ENCODE peak calls at places on chromosomes 5 and 9, in eight cellular contexts. One of them, this sample, is unnamed.

GRCh38 chr5:435961-436640 is 6.9 kb upstream of the EXOC3 start:
- DNase-seq in fibroblast of pulmonary artery: peak; percentile 34
- DNase-seq in GM13977: peak; percentile 35
- DNase-seq in heart left ventricle: no peak
- DNase-seq in left ventricle myocardium inferior: no peak
- DNase-seq in breast epithelium: peak; percentile 31
- DNase-seq in heart right ventricle: no peak
- DNase-seq in foreskin fibroblast: peak; percentile 64
- DNase-seq in this sample: no peak

GRCh38 chr5:75335952-75336624 is 932 bp upstream of the HMGCR start:
- DNase-seq in fibroblast of pulmonary artery: peak; percentile 91
- DNase-seq in GM13977: peak; percentile 55
- DNase-seq in heart left ventricle: no peak
- DNase-seq in left ventricle myocardium inferior: no peak
- DNase-seq in breast epithelium: no peak
- DNase-seq in heart right ventricle: no peak
- DNase-seq in foreskin fibroblast: peak; percentile 89
- DNase-seq in this sample: peak; percentile 67

GRCh38 chr9:35691757-35692301 is 2.1 kb upstream of the TPM2 start:
- DNase-seq in fibroblast of pulmonary artery: no peak
- DNase-seq in GM13977: no peak
- DNase-seq in heart left ventricle: no peak
- DNase-seq in left ventricle myocardium inferior: no peak
- DNase-seq in breast epithelium: no peak
- DNase-seq in heart right ventricle: no peak
- DNase-seq in foreskin fibroblast: no peak
- DNase-seq in this sample: no peak

GRCh38 chr5:36300181-36300926 is 1.3 kb downstream of the RANBP3L start:
- DNase-seq in fibroblast of pulmonary artery: no peak
- DNase-seq in GM13977: no peak
- DNase-seq in heart left ventricle: no peak
- DNase-seq in left ventricle myocardium inferior: no peak
- DNase-seq in breast epithelium: no peak
- DNase-seq in heart right ventricle: no peak
- DNase-seq in foreskin fibroblast: peak; percentile 24
- DNase-seq in this sample: peak; percentile 3

GRCh38 chr5:134029156-134029555 is 24.4 kb upstream of the VDAC1 start:
- DNase-seq in fibroblast of pulmonary artery: peak; percentile 83
- DNase-seq in GM13977: no peak
- DNase-seq in heart left ventricle: no peak
- DNase-seq in left ventricle myocardium inferior: no peak
- DNase-seq in breast epithelium: no peak
- DNase-seq in heart right ventricle: no peak
- DNase-seq in foreskin fibroblast: peak; percentile 94
- DNase-seq in this sample: peak; percentile 95

GRCh38 chr9:123834907-123835562 is 94.9 kb downstream of the DENND1A start:
- DNase-seq in fibroblast of pulmonary artery: peak; percentile 43
- DNase-seq in GM13977: peak; percentile 26
- DNase-seq in heart left ventricle: no peak
- DNase-seq in left ventricle myocardium inferior: no peak
- DNase-seq in breast epithelium: no peak
- DNase-seq in heart right ventricle: no peak
- DNase-seq in foreskin fibroblast: peak; percentile 49
- DNase-seq in this sample: no peak

GRCh38 chr5:179261301-179262125 is 83.7 kb downstream of the ADAMTS2 start:
- DNase-seq in fibroblast of pulmonary artery: peak; percentile 33
- DNase-seq in GM13977: no peak
- DNase-seq in heart left ventricle: no peak
- DNase-seq in left ventricle myocardium inferior: no peak
- DNase-seq in breast epithelium: peak; percentile 35
- DNase-seq in heart right ventricle: no peak
- DNase-seq in foreskin fibroblast: peak; percentile 85
- DNase-seq in this sample: no peak

GRCh38 chr9:120710110-120710981 is 3.9 kb downstream of the MEGF9 start:
- DNase-seq in fibroblast of pulmonary artery: no peak
- DNase-seq in GM13977: no peak
- DNase-seq in heart left ventricle: no peak
- DNase-seq in left ventricle myocardium inferior: no peak
- DNase-seq in breast epithelium: no peak
- DNase-seq in heart right ventricle: no peak
- DNase-seq in foreskin fibroblast: peak; percentile 30
- DNase-seq in this sample: no peak

GRCh38 chr9:16425572-16425971 is 444.9 kb downstream of the BNC2 start:
- DNase-seq in fibroblast of pulmonary artery: peak; percentile 87
- DNase-seq in GM13977: no peak
- DNase-seq in heart left ventricle: no peak
- DNase-seq in left ventricle myocardium inferior: no peak
- DNase-seq in breast epithelium: no peak
- DNase-seq in heart right ventricle: no peak
- DNase-seq in foreskin fibroblast: peak; percentile 68
- DNase-seq in this sample: no peak

GRCh38 chr5:36631575-36632362 is 25.4 kb downstream of the SLC1A3 start:
- DNase-seq in fibroblast of pulmonary artery: no peak
- DNase-seq in GM13977: no peak
- DNase-seq in heart left ventricle: no peak
- DNase-seq in left ventricle myocardium inferior: no peak
- DNase-seq in breast epithelium: no peak
- DNase-seq in heart right ventricle: no peak
- DNase-seq in foreskin fibroblast: no peak
- DNase-seq in this sample: no peak

GRCh38 chr9:78811562-78812276 is 514.8 kb downstream of the PSAT1 start:
- DNase-seq in fibroblast of pulmonary artery: peak; percentile 7
- DNase-seq in GM13977: no peak
- DNase-seq in heart left ventricle: no peak
- DNase-seq in left ventricle myocardium inferior: no peak
- DNase-seq in breast epithelium: no peak
- DNase-seq in heart right ventricle: no peak
- DNase-seq in foreskin fibroblast: peak; percentile 75
- DNase-seq in this sample: no peak

GRCh38 chr5:92444888-92445287 is 1061.8 kb upstream of the ARRDC3 start:
- DNase-seq in fibroblast of pulmonary artery: no peak
- DNase-seq in GM13977: no peak
- DNase-seq in heart left ventricle: no peak
- DNase-seq in left ventricle myocardium inferior: no peak
- DNase-seq in breast epithelium: no peak
- DNase-seq in heart right ventricle: no peak
- DNase-seq in foreskin fibroblast: no peak
- DNase-seq in this sample: no peak

GRCh38 chr5:87909382-87909781 is 359.3 kb downstream of the TMEM161B start:
- DNase-seq in fibroblast of pulmonary artery: no peak
- DNase-seq in GM13977: no peak
- DNase-seq in heart left ventricle: no peak
- DNase-seq in left ventricle myocardium inferior: no peak
- DNase-seq in breast epithelium: no peak
- DNase-seq in heart right ventricle: no peak
- DNase-seq in foreskin fibroblast: no peak
- DNase-seq in this sample: no peak

GRCh38 chr9:131366745-131367401 is 27.0 kb upstream of the PRRC2B start:
- DNase-seq in fibroblast of pulmonary artery: peak; percentile 79
- DNase-seq in GM13977: no peak
- DNase-seq in heart left ventricle: no peak
- DNase-seq in left ventricle myocardium inferior: peak; percentile 26
- DNase-seq in breast epithelium: no peak
- DNase-seq in heart right ventricle: no peak
- DNase-seq in foreskin fibroblast: peak; percentile 58
- DNase-seq in this sample: peak; percentile 48

GRCh38 chr5:131671994-131672655 is 37.1 kb upstream of the RAPGEF6 start:
- DNase-seq in fibroblast of pulmonary artery: peak; percentile 96
- DNase-seq in GM13977: no peak
- DNase-seq in heart left ventricle: peak; percentile 42
- DNase-seq in left ventricle myocardium inferior: no peak
- DNase-seq in breast epithelium: no peak
- DNase-seq in heart right ventricle: no peak
- DNase-seq in foreskin fibroblast: peak; percentile 85
- DNase-seq in this sample: peak; percentile 85

GRCh38 chr5:18024542-18024941 is 390.3 kb downstream of the TAF11L14 start:
- DNase-seq in fibroblast of pulmonary artery: no peak
- DNase-seq in GM13977: no peak
- DNase-seq in heart left ventricle: no peak
- DNase-seq in left ventricle myocardium inferior: no peak
- DNase-seq in breast epithelium: no peak
- DNase-seq in heart right ventricle: no peak
- DNase-seq in foreskin fibroblast: no peak
- DNase-seq in this sample: no peak
- TF ChIP-seq CTCF in fibroblast of pulmonary artery: no peak
- TF ChIP-seq CTCF in GM13977: no peak
- TF ChIP-seq CTCF in heart left ventricle: no peak
- TF ChIP-seq CTCF in left ventricle myocardium inferior: no peak
- TF ChIP-seq CTCF in breast epithelium: no peak
- TF ChIP-seq CTCF in heart right ventricle: no peak
- TF ChIP-seq CTCF in foreskin fibroblast: no peak
- TF ChIP-seq CTCF in this sample: no peak

GRCh38 chr5:151741678-151742423 is 16.6 kb downstream of the ATOX1 start:
- DNase-seq in fibroblast of pulmonary artery: peak; percentile 62
- DNase-seq in GM13977: no peak
- DNase-seq in heart left ventricle: no peak
- DNase-seq in left ventricle myocardium inferior: no peak
- DNase-seq in breast epithelium: no peak
- DNase-seq in heart right ventricle: no peak
- DNase-seq in foreskin fibroblast: peak; percentile 74
- DNase-seq in this sample: no peak

GRCh38 chr5:151740336-151740942 is 18.0 kb downstream of the ATOX1 start:
- DNase-seq in fibroblast of pulmonary artery: peak; percentile 96
- DNase-seq in GM13977: peak; percentile 60
- DNase-seq in heart left ventricle: peak; percentile 70
- DNase-seq in left ventricle myocardium inferior: peak; percentile 71
- DNase-seq in breast epithelium: no peak
- DNase-seq in heart right ventricle: peak; percentile 48
- DNase-seq in foreskin fibroblast: peak; percentile 94
- DNase-seq in this sample: peak; percentile 90

GRCh38 chr5:151739939-151740335 is 18.5 kb downstream of the ATOX1 start:
- DNase-seq in fibroblast of pulmonary artery: peak; percentile 87
- DNase-seq in GM13977: no peak
- DNase-seq in heart left ventricle: no peak
- DNase-seq in left ventricle myocardium inferior: no peak
- DNase-seq in breast epithelium: no peak
- DNase-seq in heart right ventricle: no peak
- DNase-seq in foreskin fibroblast: peak; percentile 93
- DNase-seq in this sample: peak; percentile 93

GRCh38 chr5:151739395-151739794 is 19.0 kb downstream of the ATOX1 start:
- DNase-seq in fibroblast of pulmonary artery: peak; percentile 49
- DNase-seq in GM13977: no peak
- DNase-seq in heart left ventricle: no peak
- DNase-seq in left ventricle myocardium inferior: no peak
- DNase-seq in breast epithelium: no peak
- DNase-seq in heart right ventricle: no peak
- DNase-seq in foreskin fibroblast: peak; percentile 13
- DNase-seq in this sample: no peak

GRCh38 chr5:151740958-151741373 is 17.5 kb downstream of the ATOX1 start:
- DNase-seq in fibroblast of pulmonary artery: peak; percentile 62
- DNase-seq in GM13977: no peak
- DNase-seq in heart left ventricle: no peak
- DNase-seq in left ventricle myocardium inferior: no peak
- DNase-seq in breast epithelium: no peak
- DNase-seq in heart right ventricle: no peak
- DNase-seq in foreskin fibroblast: peak; percentile 72
- DNase-seq in this sample: no peak
- TF ChIP-seq CTCF in fibroblast of pulmonary artery: no peak
- TF ChIP-seq CTCF in GM13977: no peak
- TF ChIP-seq CTCF in heart left ventricle: no peak
- TF ChIP-seq CTCF in left ventricle myocardium inferior: peak; percentile 43
- TF ChIP-seq CTCF in breast epithelium: no peak
- TF ChIP-seq CTCF in heart right ventricle: no peak
- TF ChIP-seq CTCF in foreskin fibroblast: no peak
- TF ChIP-seq CTCF in this sample: no peak

GRCh38 chr9:71485306-71485705 is 283.0 kb downstream of the CEMIP2 start:
- DNase-seq in fibroblast of pulmonary artery: no peak
- DNase-seq in GM13977: no peak
- DNase-seq in heart left ventricle: no peak
- DNase-seq in left ventricle myocardium inferior: no peak
- DNase-seq in breast epithelium: no peak
- DNase-seq in heart right ventricle: no peak
- DNase-seq in foreskin fibroblast: no peak
- DNase-seq in this sample: no peak

GRCh38 chr9:71487046-71487445 is 281.3 kb downstream of the CEMIP2 start:
- DNase-seq in fibroblast of pulmonary artery: no peak
- DNase-seq in GM13977: no peak
- DNase-seq in heart left ventricle: no peak
- DNase-seq in left ventricle myocardium inferior: peak; percentile 14
- DNase-seq in breast epithelium: no peak
- DNase-seq in heart right ventricle: no peak
- DNase-seq in foreskin fibroblast: peak; percentile 61
- DNase-seq in this sample: peak; percentile 20

GRCh38 chr9:71490810-71491209 is 277.5 kb downstream of the CEMIP2 start:
- DNase-seq in fibroblast of pulmonary artery: no peak
- DNase-seq in GM13977: peak; percentile 6
- DNase-seq in heart left ventricle: no peak
- DNase-seq in left ventricle myocardium inferior: no peak
- DNase-seq in breast epithelium: no peak
- DNase-seq in heart right ventricle: no peak
- DNase-seq in foreskin fibroblast: peak; percentile 2
- DNase-seq in this sample: no peak
- TF ChIP-seq CTCF in fibroblast of pulmonary artery: peak; percentile 9
- TF ChIP-seq CTCF in GM13977: peak; percentile 39
- TF ChIP-seq CTCF in heart left ventricle: peak; percentile 23
- TF ChIP-seq CTCF in left ventricle myocardium inferior: peak; percentile 28
- TF ChIP-seq CTCF in breast epithelium: no peak
- TF ChIP-seq CTCF in heart right ventricle: no peak
- TF ChIP-seq CTCF in foreskin fibroblast: peak; percentile 40
- TF ChIP-seq CTCF in this sample: peak; percentile 32

GRCh38 chr5:6832272-6832671 is 119.0 kb downstream of the TENT4A start:
- DNase-seq in fibroblast of pulmonary artery: no peak
- DNase-seq in GM13977: no peak
- DNase-seq in heart left ventricle: no peak
- DNase-seq in left ventricle myocardium inferior: no peak
- DNase-seq in breast epithelium: no peak
- DNase-seq in heart right ventricle: no peak
- DNase-seq in foreskin fibroblast: no peak
- DNase-seq in this sample: no peak

GRCh38 chr5:6830643-6831239 is 117.5 kb downstream of the TENT4A start:
- DNase-seq in fibroblast of pulmonary artery: no peak
- DNase-seq in GM13977: no peak
- DNase-seq in heart left ventricle: no peak
- DNase-seq in left ventricle myocardium inferior: no peak
- DNase-seq in breast epithelium: no peak
- DNase-seq in heart right ventricle: no peak
- DNase-seq in foreskin fibroblast: no peak
- DNase-seq in this sample: no peak

GRCh38 chr5:6833406-6833805 is 120.2 kb downstream of the TENT4A start:
- DNase-seq in fibroblast of pulmonary artery: no peak
- DNase-seq in GM13977: no peak
- DNase-seq in heart left ventricle: no peak
- DNase-seq in left ventricle myocardium inferior: no peak
- DNase-seq in breast epithelium: no peak
- DNase-seq in heart right ventricle: no peak
- DNase-seq in foreskin fibroblast: no peak
- DNase-seq in this sample: no peak

GRCh38 chr5:6832994-6833393 is 119.8 kb downstream of the TENT4A start:
- DNase-seq in fibroblast of pulmonary artery: no peak
- DNase-seq in GM13977: no peak
- DNase-seq in heart left ventricle: no peak
- DNase-seq in left ventricle myocardium inferior: no peak
- DNase-seq in breast epithelium: no peak
- DNase-seq in heart right ventricle: no peak
- DNase-seq in foreskin fibroblast: peak; percentile 4
- DNase-seq in this sample: no peak

GRCh38 chr5:6831678-6832077 is 118.4 kb downstream of the TENT4A start:
- DNase-seq in fibroblast of pulmonary artery: no peak
- DNase-seq in GM13977: no peak
- DNase-seq in heart left ventricle: no peak
- DNase-seq in left ventricle myocardium inferior: no peak
- DNase-seq in breast epithelium: no peak
- DNase-seq in heart right ventricle: no peak
- DNase-seq in foreskin fibroblast: no peak
- DNase-seq in this sample: no peak
- TF ChIP-seq CTCF in fibroblast of pulmonary artery: no peak
- TF ChIP-seq CTCF in GM13977: no peak
- TF ChIP-seq CTCF in heart left ventricle: no peak
- TF ChIP-seq CTCF in left ventricle myocardium inferior: no peak
- TF ChIP-seq CTCF in breast epithelium: no peak
- TF ChIP-seq CTCF in heart right ventricle: no peak
- TF ChIP-seq CTCF in foreskin fibroblast: no peak
- TF ChIP-seq CTCF in this sample: no peak